ENCODE peak calls at places on chromosomes 4 and X, in six cellular contexts. S is NCI-H1092, Q is foreskin fibroblast, Y is iPS-NIHi11, O is GDM1, G is fibroblast of pulmonary artery. V is an unnamed sample.

GRCh38 chr4:2537011-2537830 is 774 bp downstream of the FAM193A start:
- DNase-seq in S (peak), Q (peak), Y (peak), O (peak), G (peak), V (no peak)

GRCh38 chrX:118595501-118596042 is 100.0 kb downstream of the DOCK11 start:
- DNase-seq in S (peak), Q (no peak), Y (no peak), O (no peak), G (no peak), V (no peak)

GRCh38 chr4:105894570-105895323 is 524 bp upstream of the NPNT start:
- DNase-seq in S (peak), Q (no peak), Y (peak), O (no peak), G (no peak), V (no peak)

GRCh38 chr4:119835511-119835910 is 206.9 kb upstream of the PDE5A start:
- DNase-seq in S (no peak), Q (no peak), Y (no peak), O (no peak), G (peak), V (no peak)

GRCh38 chr4:167239627-167240026 is 5.3 kb upstream of the SPOCK3 start:
- DNase-seq in S (no peak), Q (no peak), Y (no peak), O (no peak), G (no peak), V (no peak)

GRCh38 chrX:136823175-136823574 is 42.4 kb upstream of the ARHGEF6 start:
- DNase-seq in S (no peak), Q (peak), Y (no peak), O (no peak), G (no peak), V (no peak)

GRCh38 chrX:1205681-1206611 is 6.5 kb downstream of the CRLF2 start:
- DNase-seq in S (no peak), Q (peak), Y (peak), O (no peak), G (peak), V (peak)

GRCh38 chr4:141575884-141576283 is 60.5 kb upstream of the IL15 start:
- DNase-seq in S (no peak), Q (no peak), Y (no peak), O (no peak), G (no peak), V (no peak)

GRCh38 chr4:5809216-5809776 is 83.6 kb downstream of the CRMP1 start:
- DNase-seq in S (no peak), Q (no peak), Y (no peak), O (no peak), G (no peak), V (no peak)

GRCh38 chr4:6019316-6020263 is 1.4 kb upstream of the C4orf50 start:
- DNase-seq in S (peak), Q (peak), Y (peak), O (no peak), G (peak), V (peak)

GRCh38 chr4:23022032-23022431 is 329.3 kb downstream of the GBA3 start:
- DNase-seq in S (no peak), Q (peak), Y (no peak), O (no peak), G (peak), V (peak)

GRCh38 chr4:575281-576141 is 584 bp downstream of the TMEM271 start:
- DNase-seq in S (peak), Q (peak), Y (peak), O (no peak), G (peak), V (no peak)

GRCh38 chr4:84750260-84750955 is 167.5 kb downstream of the CDS1 start:
- DNase-seq in S (peak), Q (peak), Y (peak), O (no peak), G (peak), V (peak)

V was measured in NCI-H460.